ENCODE peak calls at places on chromosomes 13 and 19, in nine cellular contexts. S is Karpas-422, X is IMR-90, V is esophagus muscularis mucosa, Z is transverse colon, Y is hepatocyte, M is cardiac muscle cell, U is fibroblast of lung, I is neuronal stem cell. A is an unnamed sample.

GRCh38 chr19:39078436-39079200 is 5.5 kb upstream of the ACP7 start:
- DNase-seq in S (no peak), X (peak), V (no peak), Z (no peak), Y (no peak), M (no peak), U (peak), I (no peak), A (peak)

GRCh38 chr19:15684828-15685227 is 11.9 kb downstream of the CYP4F12 start:
- DNase-seq in S (peak), X (no peak), V (peak), Z (no peak), Y (no peak), M (no peak), U (no peak), I (no peak), A (no peak)

GRCh38 chr13:94196426-94196825 is 283.1 kb downstream of the DCT start:
- DNase-seq in S (no peak), X (no peak), V (no peak), Z (no peak), Y (no peak), M (peak), U (no peak), I (no peak), A (no peak)

GRCh38 chr13:108919036-108919907 is 289.9 kb downstream of the MYO16 start:
- DNase-seq in S (no peak), X (peak), V (no peak), Z (no peak), Y (no peak), M (no peak), U (peak), I (no peak), A (no peak)

GRCh38 chr13:44306401-44307192 is 67.0 kb upstream of the SERP2 start:
- DNase-seq in S (no peak), X (peak), V (no peak), Z (peak), Y (peak), M (peak), U (peak), I (peak), A (no peak)

GRCh38 chr13:65555973-65556372 is 1674.2 kb downstream of the PCDH9 start:
- DNase-seq in S (no peak), X (no peak), V (no peak), Z (no peak), Y (no peak), M (no peak), U (no peak), I (no peak), A (no peak)

GRCh38 chr13:81929988-81930387 is 1589.1 kb upstream of the SPRY2 start:
- DNase-seq in S (peak), X (no peak), V (no peak), Z (no peak), Y (peak), M (peak), U (peak), I (peak), A (no peak)

GRCh38 chr19:19538077-19538764 is at the start of gene CILP2:
- DNase-seq in S (peak), X (no peak), V (no peak), Z (peak), Y (peak), M (peak), U (no peak), I (peak), A (no peak)

GRCh38 chr13:63455938-63456337 is 2040.3 kb upstream of the PCDH20 start:
- DNase-seq in S (peak), X (no peak), V (no peak), Z (no peak), Y (peak), M (no peak), U (no peak), I (no peak), A (no peak)

GRCh38 chr13:95743192-95743591 is 66.3 kb downstream of the DNAJC3 start:
- DNase-seq in S (no peak), X (no peak), V (no peak), Z (no peak), Y (no peak), M (no peak), U (no peak), I (no peak), A (no peak)

GRCh38 chr13:102132896-102133295 is 269.0 kb downstream of the FGF14 start:
- DNase-seq in S (no peak), X (no peak), V (no peak), Z (no peak), Y (no peak), M (no peak), U (no peak), I (no peak), A (no peak)

GRCh38 chr19:7258840-7259395 is 35.3 kb downstream of the INSR start:
- DNase-seq in S (no peak), X (no peak), V (no peak), Z (no peak), Y (no peak), M (no peak), U (no peak), I (no peak), A (no peak)

GRCh38 chr19:35066691-35067563 is 25.4 kb downstream of the HPN start:
- DNase-seq in S (peak), X (peak), V (peak), Z (peak), Y (peak), M (peak), U (peak), I (peak), A (peak)
- H3K27ac ChIP-seq in S (peak), X (no peak), V (no peak), Z (no peak), Y (peak), M (no peak), U (no peak), I (no peak), A (peak)

DNA sequence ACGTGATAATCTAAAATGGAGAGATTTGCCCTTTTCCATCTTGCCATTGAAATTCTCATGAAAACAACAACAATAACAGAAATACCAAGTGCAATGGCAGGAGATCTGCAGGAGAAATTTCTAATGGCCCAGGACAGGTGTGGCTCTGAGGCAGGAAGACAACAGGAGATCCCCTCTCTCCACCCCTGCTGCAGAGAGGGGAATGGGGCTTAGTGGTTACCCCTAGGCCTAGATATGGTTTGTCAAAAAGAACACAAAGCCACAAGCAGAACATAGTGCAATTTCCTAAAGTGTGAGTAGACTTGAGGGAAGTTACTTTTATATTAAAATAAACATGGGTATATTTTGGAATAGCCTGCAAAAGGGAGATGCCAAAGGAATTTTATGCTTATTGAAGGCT is 369.5 kb downstream of the KCNRG start:
- DNase-seq in S (no peak), X (no peak), V (peak), Z (no peak), Y (no peak), M (no peak), U (no peak), I (no peak), A (no peak)
- H3K27ac ChIP-seq in S (no peak), X (no peak), V (no peak), Z (no peak), Y (no peak), M (no peak), U (no peak), I (no peak), A (no peak)

GRCh38 chr19:52397310-52398090 is at the start of gene ZNF528:
- DNase-seq in S (no peak), X (peak), V (peak), Z (peak), Y (peak), M (peak), U (peak), I (peak), A (peak)
- H3K27ac ChIP-seq in S (no peak), X (peak), V (peak), Z (peak), Y (peak), M (peak), U (peak), I (no peak), A (peak)

DNA sequence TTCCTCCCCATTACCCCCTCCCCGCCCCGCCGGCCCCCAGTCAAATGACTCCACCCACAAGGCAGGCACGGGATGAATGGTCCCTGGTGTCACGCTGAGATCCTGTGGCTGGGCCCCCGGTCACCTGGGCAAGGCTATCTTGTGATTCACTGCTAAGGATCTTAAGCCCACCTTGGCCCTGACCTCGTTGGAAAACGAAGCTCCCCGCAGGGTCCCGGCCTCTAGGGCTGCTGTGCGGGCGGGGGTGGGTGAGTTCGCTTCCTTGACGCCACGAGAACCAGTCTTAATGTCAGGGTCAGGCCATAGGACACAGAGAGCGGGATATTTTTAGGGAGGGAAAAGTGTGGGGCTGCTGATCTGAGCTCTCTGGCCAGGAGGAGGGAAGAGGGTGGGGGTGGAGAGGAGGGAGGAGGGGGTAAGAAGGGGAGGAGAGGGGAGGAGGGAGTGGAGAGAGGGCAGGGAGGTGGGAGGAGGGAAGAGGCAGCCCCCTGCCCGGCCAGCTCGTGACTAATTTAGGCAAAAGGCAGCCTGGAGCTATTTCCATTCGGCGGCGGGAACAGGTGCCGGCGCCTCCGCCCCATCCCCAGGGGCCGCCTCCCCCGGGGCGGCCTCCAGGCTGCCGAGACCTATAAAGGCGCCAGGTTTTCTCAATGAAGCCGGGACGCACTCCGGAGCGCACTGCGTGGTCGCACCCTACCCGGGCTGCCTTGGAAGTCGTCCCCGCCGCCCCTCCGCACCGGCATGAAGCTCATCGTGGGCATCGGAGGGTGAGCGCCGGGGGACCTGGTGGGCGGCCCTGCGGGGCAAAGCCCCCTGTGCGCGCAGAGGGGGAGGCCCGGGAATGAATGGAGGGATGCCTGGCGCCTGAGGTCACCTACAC is at the start of gene NMRK2:
- DNase-seq in S (no peak), X (no peak), V (no peak), Z (no peak), Y (peak), M (peak), U (no peak), I (peak), A (no peak)
- H3K27ac ChIP-seq in S (no peak), X (no peak), V (no peak), Z (no peak), Y (no peak), M (peak), U (no peak), I (no peak), A (no peak)

GRCh38 chr19:53467138-53467502 is 413 bp upstream of the ZNF813 start:
- DNase-seq in S (no peak), X (no peak), V (no peak), Z (peak), Y (peak), M (no peak), U (no peak), I (no peak), A (no peak)
- H3K27ac ChIP-seq in S (no peak), X (no peak), V (peak), Z (peak), Y (peak), M (peak), U (no peak), I (peak), A (no peak)

GRCh38 chr13:114068723-114069322 is 63.6 kb downstream of the RASA3 start:
- DNase-seq in S (no peak), X (peak), V (no peak), Z (peak), Y (no peak), M (peak), U (peak), I (no peak), A (no peak)
- H3K27ac ChIP-seq in S (no peak), X (peak), V (peak), Z (peak), Y (peak), M (peak), U (peak), I (no peak), A (peak)

GRCh38 chr13:73416093-73416492 is 357.3 kb downstream of the KLF5 start:
- DNase-seq in S (no peak), X (no peak), V (no peak), Z (no peak), Y (no peak), M (no peak), U (peak), I (no peak), A (no peak)
- H3K27ac ChIP-seq in S (no peak), X (no peak), V (no peak), Z (no peak), Y (no peak), M (no peak), U (no peak), I (no peak), A (no peak)

DNA sequence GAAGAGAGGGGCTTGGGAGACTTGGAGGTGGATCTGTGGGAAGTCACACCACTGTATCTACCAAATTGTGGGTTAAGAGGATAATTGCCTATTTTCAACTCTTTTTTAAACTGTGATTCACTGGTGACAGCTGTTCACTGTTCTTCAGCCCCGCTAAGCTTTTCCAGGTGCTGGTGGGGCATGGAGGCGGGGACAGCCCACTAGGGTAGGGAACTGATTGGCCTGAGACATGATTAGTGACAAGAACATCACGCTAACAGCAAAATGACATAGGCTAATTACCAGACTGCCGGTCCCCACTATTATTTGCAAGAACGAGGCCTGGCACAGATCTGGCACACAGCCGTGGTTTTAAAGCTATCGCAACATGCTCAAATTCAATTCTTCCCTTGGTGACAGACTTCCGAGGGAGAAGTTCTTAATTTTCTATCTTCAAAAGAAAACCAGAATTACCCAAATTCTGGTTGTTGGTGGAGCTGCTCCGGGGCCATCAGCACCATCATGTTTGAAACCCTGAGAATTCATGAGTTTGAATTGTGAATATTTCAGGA is 18.0 kb downstream of the DOCK9 start:
- DNase-seq in S (no peak), X (no peak), V (no peak), Z (no peak), Y (no peak), M (no peak), U (no peak), I (no peak), A (no peak)
- H3K27ac ChIP-seq in S (no peak), X (no peak), V (peak), Z (peak), Y (peak), M (peak), U (no peak), I (no peak), A (no peak)